ENCODE peak calls at places on chromosomes 12 and 14, in five cellular contexts. One of them, this sample, is unnamed.
A peak's percentile ranks its signal among the peaks of the same experiment; 100 is the strongest.

GRCh38 chr14:77681196-77682157 is 26.3 kb downstream of the ALKBH1 start:
- DNase-seq in astrocyte: peak; percentile 19
- DNase-seq in ovary: no peak
- DNase-seq in left lung: no peak
- DNase-seq in CD4-positive, alpha-beta memory T cell: no peak
- DNase-seq in this sample: no peak

GRCh38 chr12:53065975-53066593 is 13.1 kb downstream of the SPRYD3 start:
- DNase-seq in CD4-positive, alpha-beta memory T cell: peak; percentile 64
- DNase-seq in left lung: peak; percentile 74
- DNase-seq in astrocyte: peak; percentile 47
- DNase-seq in ovary: peak; percentile 90
- DNase-seq in this sample: no peak

GRCh38 chr12:4763549-4763948 is 43.3 kb downstream of the GALNT8 start:
- DNase-seq in CD4-positive, alpha-beta memory T cell: no peak
- DNase-seq in astrocyte: no peak
- DNase-seq in left lung: no peak
- DNase-seq in ovary: peak; percentile 68
- DNase-seq in this sample: no peak

GRCh38 chr12:97943359-97943758 is 480.8 kb downstream of the RMST start:
- DNase-seq in ovary: no peak
- DNase-seq in astrocyte: no peak
- DNase-seq in CD4-positive, alpha-beta memory T cell: no peak
- DNase-seq in left lung: no peak
- DNase-seq in this sample: no peak

GRCh38 chr14:77104393-77104792 is 6.3 kb downstream of the CIPC start:
- DNase-seq in ovary: no peak
- DNase-seq in astrocyte: no peak
- DNase-seq in CD4-positive, alpha-beta memory T cell: no peak
- DNase-seq in left lung: no peak
- DNase-seq in this sample: no peak

GRCh38 chr12:97555547-97556200 is 93.1 kb downstream of the RMST start:
- DNase-seq in ovary: no peak
- DNase-seq in astrocyte: no peak
- DNase-seq in CD4-positive, alpha-beta memory T cell: no peak
- DNase-seq in left lung: no peak
- DNase-seq in this sample: no peak

GRCh38 chr14:64931123-64931522 is 11.4 kb downstream of the GPX2 start:
- DNase-seq in ovary: no peak
- DNase-seq in CD4-positive, alpha-beta memory T cell: no peak
- DNase-seq in astrocyte: no peak
- DNase-seq in left lung: no peak
- DNase-seq in this sample: no peak

GRCh38 chr14:65446159-65446558 is 33.6 kb downstream of the FUT8 start:
- DNase-seq in astrocyte: peak; percentile 68
- DNase-seq in left lung: no peak
- DNase-seq in ovary: no peak
- DNase-seq in CD4-positive, alpha-beta memory T cell: no peak
- DNase-seq in this sample: no peak

GRCh38 chr14:75979071-75979571 is 2.7 kb downstream of the TGFB3 start:
- DNase-seq in left lung: no peak
- DNase-seq in CD4-positive, alpha-beta memory T cell: no peak
- DNase-seq in astrocyte: no peak
- DNase-seq in ovary: peak; percentile 55
- DNase-seq in this sample: no peak

GRCh38 chr12:127245437-127245836 is 1021.5 kb upstream of the TMEM132C start:
- DNase-seq in CD4-positive, alpha-beta memory T cell: no peak
- DNase-seq in astrocyte: peak; percentile 57
- DNase-seq in left lung: no peak
- DNase-seq in ovary: no peak
- DNase-seq in this sample: no peak

GRCh38 chr14:58697927-58698641 is 60.3 kb downstream of the DACT1 start:
- DNase-seq in left lung: no peak
- DNase-seq in astrocyte: no peak
- DNase-seq in ovary: no peak
- DNase-seq in CD4-positive, alpha-beta memory T cell: no peak
- DNase-seq in this sample: no peak

GRCh38 chr14:51304956-51305355 is 64.9 kb downstream of the TMX1 start:
- DNase-seq in left lung: no peak
- DNase-seq in CD4-positive, alpha-beta memory T cell: no peak
- DNase-seq in astrocyte: peak; percentile 99
- DNase-seq in ovary: no peak
- DNase-seq in this sample: no peak

GRCh38 chr12:103751600-103751999 is 89.4 kb downstream of the NT5DC3 start:
- DNase-seq in left lung: no peak
- DNase-seq in ovary: no peak
- DNase-seq in CD4-positive, alpha-beta memory T cell: no peak
- DNase-seq in astrocyte: no peak
- DNase-seq in this sample: no peak

GRCh38 chr12:94427520-94428381 is 31.9 kb downstream of the CEP83 start:
- DNase-seq in left lung: peak; percentile 44
- DNase-seq in ovary: peak; percentile 76
- DNase-seq in CD4-positive, alpha-beta memory T cell: no peak
- DNase-seq in astrocyte: peak; percentile 87
- DNase-seq in this sample: no peak

GRCh38 chr12:6161124-6161882 is 36.8 kb upstream of the VWF start:
- DNase-seq in left lung: no peak
- DNase-seq in CD4-positive, alpha-beta memory T cell: no peak
- DNase-seq in astrocyte: peak; percentile 67
- DNase-seq in ovary: no peak
- DNase-seq in this sample: no peak

GRCh38 chr14:21049263-21049662 is 7.1 kb downstream of the RNASE7 start:
- DNase-seq in CD4-positive, alpha-beta memory T cell: no peak
- DNase-seq in astrocyte: peak; percentile 73
- DNase-seq in left lung: no peak
- DNase-seq in ovary: no peak
- DNase-seq in this sample: no peak

GRCh38 chr12:45644521-45644920 is 85.0 kb upstream of the ARID2 start:
- DNase-seq in astrocyte: no peak
- DNase-seq in ovary: no peak
- DNase-seq in CD4-positive, alpha-beta memory T cell: no peak
- DNase-seq in left lung: no peak
- DNase-seq in this sample: no peak

GRCh38 chr12:28096649-28097048 is 93.6 kb upstream of the CCDC91 start:
- DNase-seq in CD4-positive, alpha-beta memory T cell: no peak
- DNase-seq in ovary: no peak
- DNase-seq in left lung: no peak
- DNase-seq in astrocyte: no peak
- DNase-seq in this sample: no peak

GRCh38 chr12:26245175-26245942 is 50.0 kb downstream of the SSPN start:
- DNase-seq in CD4-positive, alpha-beta memory T cell: no peak
- DNase-seq in left lung: no peak
- DNase-seq in astrocyte: no peak
- DNase-seq in ovary: no peak
- DNase-seq in this sample: no peak

GRCh38 chr12:115412821-115413220 is 728.8 kb upstream of the TBX3 start:
- DNase-seq in ovary: no peak
- DNase-seq in CD4-positive, alpha-beta memory T cell: no peak
- DNase-seq in astrocyte: no peak
- DNase-seq in left lung: no peak
- DNase-seq in this sample: no peak
- H3K27ac ChIP-seq in ovary: no peak overlapping the region
- H3K27ac ChIP-seq in CD4-positive, alpha-beta memory T cell: no peak overlapping the region
- H3K27ac ChIP-seq in astrocyte: no peak overlapping the region
- H3K27ac ChIP-seq in left lung: no peak overlapping the region
- H3K27ac ChIP-seq in this sample: no peak overlapping the region

GRCh38 chr14:52550661-52551060 is 1.6 kb downstream of the TXNDC16 start:
- DNase-seq in astrocyte: no peak
- DNase-seq in ovary: no peak
- DNase-seq in left lung: no peak
- DNase-seq in CD4-positive, alpha-beta memory T cell: no peak
- DNase-seq in this sample: no peak
- H3K4me3 ChIP-seq in astrocyte: no peak overlapping the region
- H3K4me3 ChIP-seq in ovary: no peak overlapping the region
- H3K4me3 ChIP-seq in left lung: no peak overlapping the region
- H3K4me3 ChIP-seq in CD4-positive, alpha-beta memory T cell: peak overlapping the region; percentile 67
- H3K4me3 ChIP-seq in this sample: peak overlapping the region; percentile 82

DNA sequence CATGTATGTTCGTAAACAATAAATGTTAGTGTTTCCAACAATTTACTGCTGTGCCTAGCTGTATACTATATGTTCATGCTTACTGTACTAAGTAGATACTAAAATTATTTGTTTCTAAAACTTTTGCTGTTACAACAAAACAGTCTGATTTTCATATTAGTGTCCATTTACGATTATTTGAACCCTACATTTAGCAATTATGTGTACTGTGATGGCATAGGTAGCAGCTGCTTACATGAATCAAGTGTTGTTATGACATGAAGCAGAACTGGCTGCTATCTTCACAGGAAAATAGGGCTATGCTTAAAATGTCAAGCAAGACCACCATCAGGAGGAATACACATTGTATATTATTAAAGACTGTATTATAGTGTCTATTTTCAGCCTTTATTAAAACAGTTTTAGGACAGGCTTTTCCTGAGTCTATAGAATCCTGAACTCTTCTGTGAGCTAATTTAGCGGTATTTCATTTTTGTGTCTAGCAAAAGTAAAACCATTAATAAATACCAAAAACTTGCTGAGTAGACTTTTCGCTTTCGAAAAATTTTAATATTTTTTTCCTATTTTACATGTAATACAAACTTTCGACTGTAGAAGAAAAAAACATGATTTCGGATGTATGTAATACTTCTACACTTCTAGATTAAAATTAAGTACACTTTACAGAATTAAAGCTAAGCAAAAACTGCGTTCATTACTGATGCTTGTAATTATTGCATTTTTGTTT is 1.1 kb upstream of the WDR89 start:
- DNase-seq in astrocyte: no peak
- DNase-seq in ovary: no peak
- DNase-seq in left lung: no peak
- DNase-seq in CD4-positive, alpha-beta memory T cell: no peak
- DNase-seq in this sample: no peak
- H3K27ac ChIP-seq in astrocyte: peak overlapping the region; percentile 95
- H3K27ac ChIP-seq in ovary: no peak overlapping the region
- H3K27ac ChIP-seq in left lung: peak overlapping the region; percentile 92
- H3K27ac ChIP-seq in CD4-positive, alpha-beta memory T cell: peak overlapping the region; percentile 99
- H3K27ac ChIP-seq in this sample: peak overlapping the region; percentile 93

GRCh38 chr14:89990623-89991275 is 35.0 kb downstream of the TDP1 start:
- DNase-seq in CD4-positive, alpha-beta memory T cell: no peak
- DNase-seq in ovary: no peak
- DNase-seq in astrocyte: no peak
- DNase-seq in left lung: no peak
- DNase-seq in this sample: no peak
- H3K4me3 ChIP-seq in CD4-positive, alpha-beta memory T cell: no peak overlapping the region
- H3K4me3 ChIP-seq in ovary: no peak overlapping the region
- H3K4me3 ChIP-seq in astrocyte: no peak overlapping the region
- H3K4me3 ChIP-seq in left lung: no peak overlapping the region
- H3K4me3 ChIP-seq in this sample: no peak overlapping the region

GRCh38 chr14:67962215-67962644 is 142.7 kb downstream of the RAD51B start:
- DNase-seq in left lung: no peak
- DNase-seq in astrocyte: no peak
- DNase-seq in CD4-positive, alpha-beta memory T cell: no peak
- DNase-seq in ovary: no peak
- DNase-seq in this sample: no peak

GRCh38 chr14:67963960-67964359 is 144.4 kb downstream of the RAD51B start:
- DNase-seq in ovary: no peak
- DNase-seq in left lung: no peak
- DNase-seq in astrocyte: no peak
- DNase-seq in CD4-positive, alpha-beta memory T cell: no peak
- DNase-seq in this sample: no peak

GRCh38 chr14:67961676-67962075 is 142.1 kb downstream of the RAD51B start:
- DNase-seq in left lung: no peak
- DNase-seq in CD4-positive, alpha-beta memory T cell: no peak
- DNase-seq in astrocyte: no peak
- DNase-seq in ovary: no peak
- DNase-seq in this sample: no peak

GRCh38 chr14:67964391-67964812 is 144.8 kb downstream of the RAD51B start:
- DNase-seq in CD4-positive, alpha-beta memory T cell: no peak
- DNase-seq in astrocyte: no peak
- DNase-seq in left lung: no peak
- DNase-seq in ovary: no peak
- DNase-seq in this sample: no peak

DNA sequence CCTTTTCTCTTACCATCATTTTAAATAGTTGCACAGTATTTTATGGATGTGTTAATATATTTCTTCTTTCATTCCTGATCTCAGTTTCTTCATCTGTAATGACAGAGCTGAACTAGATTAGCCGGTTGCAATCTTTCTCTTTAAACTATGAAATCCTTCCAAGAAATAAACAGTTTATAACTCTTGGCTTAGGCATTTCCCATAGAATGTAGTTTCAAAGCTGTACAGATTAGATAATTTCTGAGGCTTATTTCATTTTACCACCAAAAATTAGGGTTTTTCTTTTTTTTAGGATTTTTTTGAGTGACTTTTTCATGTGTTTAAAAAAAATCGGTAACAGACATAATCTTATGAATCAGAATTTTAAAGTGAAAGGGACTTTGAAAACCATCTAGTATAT is 144.0 kb downstream of the RAD51B start:
- DNase-seq in CD4-positive, alpha-beta memory T cell: no peak
- DNase-seq in ovary: no peak
- DNase-seq in astrocyte: no peak
- DNase-seq in left lung: no peak
- DNase-seq in this sample: no peak
- H3K27ac ChIP-seq in CD4-positive, alpha-beta memory T cell: no peak overlapping the region
- H3K27ac ChIP-seq in ovary: no peak overlapping the region
- H3K27ac ChIP-seq in astrocyte: no peak overlapping the region
- H3K27ac ChIP-seq in left lung: peak overlapping the region; percentile 65
- H3K27ac ChIP-seq in this sample: no peak overlapping the region

GRCh38 chr14:22980672-22981089 is 1.7 kb downstream of the AJUBA start:
- DNase-seq in ovary: peak; percentile 75
- DNase-seq in astrocyte: no peak
- DNase-seq in CD4-positive, alpha-beta memory T cell: peak; percentile 28
- DNase-seq in left lung: peak; percentile 37
- DNase-seq in this sample: no peak

GRCh38 chr14:22979748-22980392 is 2.5 kb downstream of the AJUBA start:
- DNase-seq in ovary: no peak
- DNase-seq in left lung: no peak
- DNase-seq in CD4-positive, alpha-beta memory T cell: no peak
- DNase-seq in astrocyte: no peak
- DNase-seq in this sample: no peak

GRCh38 chr14:22977684-22978486 is 4.5 kb downstream of the AJUBA start:
- DNase-seq in astrocyte: peak; percentile 62
- DNase-seq in left lung: peak; percentile 76
- DNase-seq in ovary: peak; percentile 76
- DNase-seq in CD4-positive, alpha-beta memory T cell: no peak
- DNase-seq in this sample: no peak

GRCh38 chr14:22978487-22978837 is 3.9 kb downstream of the AJUBA start:
- DNase-seq in left lung: no peak
- DNase-seq in astrocyte: no peak
- DNase-seq in CD4-positive, alpha-beta memory T cell: no peak
- DNase-seq in ovary: no peak
- DNase-seq in this sample: no peak

GRCh38 chr14:22978873-22979671 is 3.3 kb downstream of the AJUBA start:
- DNase-seq in left lung: no peak
- DNase-seq in astrocyte: no peak
- DNase-seq in ovary: no peak
- DNase-seq in CD4-positive, alpha-beta memory T cell: no peak
- DNase-seq in this sample: no peak
- H3K4me3 ChIP-seq in left lung: no peak overlapping the region
- H3K4me3 ChIP-seq in astrocyte: peak overlapping the region; percentile 77
- H3K4me3 ChIP-seq in ovary: no peak overlapping the region
- H3K4me3 ChIP-seq in CD4-positive, alpha-beta memory T cell: no peak overlapping the region
- H3K4me3 ChIP-seq in this sample: peak overlapping the region; percentile 16

This sample was measured in thoracic aorta.